ENCODE peak calls at places on chromosome 4, in seven cellular contexts. D, U, B, W, Y, N and H are unnamed samples.

GRCh38 chr4:167622481-167623240 is 388.4 kb upstream of the SPOCK3 start:
- DNase-seq in D (peak; percentile 62), U (no peak), B (peak; percentile 66), W (peak; percentile 1), Y (peak; percentile 82), N (peak; percentile 79), H (peak; percentile 46)

GRCh38 chr4:122480023-122480422 is 23.5 kb upstream of the IL2 start:
- DNase-seq in D (peak; percentile 79), U (no peak), B (no peak), W (no peak), Y (peak; percentile 5), N (peak; percentile 64), H (peak; percentile 70)

GRCh38 chr4:1048781-1049590 is 37.6 kb downstream of the FGFRL1 start:
- DNase-seq in D (no peak), U (peak; percentile 81), B (no peak), W (no peak), Y (no peak), N (no peak), H (no peak)

GRCh38 chr4:124939908-124940307 is 227.4 kb upstream of the ANKRD50 start:
- DNase-seq in D (no peak), U (no peak), B (no peak), W (peak; percentile 40), Y (no peak), N (no peak), H (no peak)

GRCh38 chr4:125314676-125315570 is at the start of gene FAT4:
- DNase-seq in D (peak; percentile 99), U (peak; percentile 98), B (no peak), W (peak; percentile 44), Y (peak; percentile 96), N (peak; percentile 100), H (peak; percentile 97)

GRCh38 chr4:127165971-127166370 is 466.8 kb upstream of the INTU start:
- DNase-seq in D (no peak), U (no peak), B (peak; percentile 12), W (no peak), Y (no peak), N (peak; percentile 15), H (no peak)

GRCh38 chr4:128735714-128736113 is 73.8 kb upstream of the JADE1 start:
- DNase-seq in D (no peak), U (no peak), B (no peak), W (no peak), Y (no peak), N (no peak), H (no peak)

GRCh38 chr4:167606551-167606950 is 372.3 kb upstream of the SPOCK3 start:
- DNase-seq in D (no peak), U (no peak), B (no peak), W (no peak), Y (no peak), N (no peak), H (no peak)

GRCh38 chr4:8906991-8907595 is 35.5 kb upstream of the HMX1 start:
- DNase-seq in D (no peak), U (peak; percentile 49), B (no peak), W (no peak), Y (no peak), N (no peak), H (no peak)

GRCh38 chr4:106676173-106676921 is 307.8 kb upstream of the GIMD1 start:
- DNase-seq in D (peak; percentile 49), U (no peak), B (no peak), W (no peak), Y (no peak), N (peak; percentile 93), H (no peak)

GRCh38 chr4:40629401-40630334 is at the start of gene RBM47:
- DNase-seq in D (peak; percentile 44), U (peak; percentile 94), B (peak; percentile 4), W (peak; percentile 8), Y (peak; percentile 90), N (peak; percentile 51), H (peak; percentile 4)

GRCh38 chr4:181688416-181688815 is 554.8 kb upstream of the TENM3 start:
- DNase-seq in D (no peak), U (no peak), B (no peak), W (peak; percentile 70), Y (no peak), N (peak; percentile 65), H (peak; percentile 73)

GRCh38 chr4:134585972-134586371 is 384.4 kb upstream of the PABPC4L start:
- DNase-seq in D (no peak), U (no peak), B (no peak), W (no peak), Y (no peak), N (no peak), H (no peak)

GRCh38 chr4:123740236-123740635 is 343.6 kb downstream of the SPRY1 start:
- DNase-seq in D (no peak), U (no peak), B (no peak), W (no peak), Y (no peak), N (peak; percentile 18), H (no peak)

GRCh38 chr4:125985856-125986255 is 671.1 kb downstream of the FAT4 start:
- DNase-seq in D (no peak), U (no peak), B (no peak), W (no peak), Y (no peak), N (peak; percentile 4), H (no peak)

GRCh38 chr4:74391346-74391745 is 26.4 kb downstream of the EREG start:
- DNase-seq in D (no peak), U (no peak), B (no peak), W (no peak), Y (no peak), N (no peak), H (no peak)

GRCh38 chr4:185357220-185357619 is 38.5 kb downstream of the LRP2BP start:
- DNase-seq in D (no peak), U (no peak), B (no peak), W (no peak), Y (no peak), N (peak; percentile 16), H (no peak)

GRCh38 chr4:114287079-114287696 is 307.7 kb upstream of the ARSJ start:
- DNase-seq in D (no peak), U (no peak), B (no peak), W (no peak), Y (peak; percentile 73), N (no peak), H (no peak)

GRCh38 chr4:168264903-168265302 is 53.6 kb downstream of the DDX60 start:
- DNase-seq in D (peak; percentile 2), U (no peak), B (no peak), W (no peak), Y (no peak), N (peak; percentile 2), H (no peak)

GRCh38 chr4:2827874-2828751 is 15.5 kb upstream of the ADD1 start:
- DNase-seq in D (no peak), U (peak; percentile 84), B (no peak), W (no peak), Y (no peak), N (no peak), H (no peak)

GRCh38 chr4:81965454-81965853 is 408.3 kb downstream of the HNRNPD start:
- DNase-seq in D (no peak), U (no peak), B (no peak), W (no peak), Y (no peak), N (no peak), H (no peak)

GRCh38 chr4:184514121-184514988 is 40.0 kb upstream of the IRF2 start:
- DNase-seq in D (peak; percentile 95), U (peak; percentile 91), B (peak; percentile 84), W (no peak), Y (peak; percentile 61), N (peak; percentile 94), H (peak; percentile 87)

GRCh38 chr4:164536829-164537228 is 217.1 kb upstream of the SMIM31 start:
- DNase-seq in D (peak; percentile 39), U (no peak), B (peak; percentile 40), W (no peak), Y (peak; percentile 74), N (peak; percentile 41), H (peak; percentile 90)